ENCODE peak calls at places on chromosome 15, in five cellular contexts. One of them, this sample, is unnamed.

GRCh38 chr15:40347559-40348470 is 3.0 kb upstream of the PHGR1 start:
- DNase-seq in thyroid gland: no peak
- DNase-seq in cardiac muscle cell: no peak
- DNase-seq in keratinocyte: no peak
- DNase-seq in left ventricle myocardium inferior: no peak
- DNase-seq in this sample: no peak

GRCh38 chr15:96268421-96269204 is 61.9 kb upstream of the NR2F2 start:
- DNase-seq in thyroid gland: no peak
- DNase-seq in cardiac muscle cell: no peak
- DNase-seq in keratinocyte: no peak
- DNase-seq in left ventricle myocardium inferior: no peak
- DNase-seq in this sample: no peak

GRCh38 chr15:67820992-67821783 is 4.1 kb upstream of the SKOR1 start:
- DNase-seq in thyroid gland: peak
- DNase-seq in cardiac muscle cell: peak
- DNase-seq in keratinocyte: no peak
- DNase-seq in left ventricle myocardium inferior: peak
- DNase-seq in this sample: no peak

GRCh38 chr15:99961011-99961441 is 227.8 kb upstream of the LYSMD4 start:
- DNase-seq in thyroid gland: no peak
- DNase-seq in cardiac muscle cell: peak
- DNase-seq in keratinocyte: no peak
- DNase-seq in left ventricle myocardium inferior: no peak
- DNase-seq in this sample: no peak

GRCh38 chr15:55588070-55588817 is at the start of gene PYGO1:
- DNase-seq in thyroid gland: peak
- DNase-seq in cardiac muscle cell: peak
- DNase-seq in keratinocyte: no peak
- DNase-seq in left ventricle myocardium inferior: peak
- DNase-seq in this sample: peak

GRCh38 chr15:50358805-50359204 is 3.8 kb upstream of the GABPB1 start:
- DNase-seq in thyroid gland: peak
- DNase-seq in cardiac muscle cell: peak
- DNase-seq in keratinocyte: no peak
- DNase-seq in left ventricle myocardium inferior: no peak
- DNase-seq in this sample: no peak

GRCh38 chr15:60797444-60798040 is 318.6 kb upstream of the ICE2 start:
- DNase-seq in thyroid gland: peak
- DNase-seq in cardiac muscle cell: no peak
- DNase-seq in keratinocyte: no peak
- DNase-seq in left ventricle myocardium inferior: no peak
- DNase-seq in this sample: no peak

GRCh38 chr15:101307048-101307896 is 12.2 kb upstream of the SNRPA1 start:
- DNase-seq in thyroid gland: no peak
- DNase-seq in cardiac muscle cell: no peak
- DNase-seq in keratinocyte: no peak
- DNase-seq in left ventricle myocardium inferior: no peak
- DNase-seq in this sample: no peak

GRCh38 chr15:65416845-65417416 is 5.8 kb downstream of the IGDCC4 start:
- DNase-seq in thyroid gland: no peak
- DNase-seq in cardiac muscle cell: no peak
- DNase-seq in keratinocyte: no peak
- DNase-seq in left ventricle myocardium inferior: peak
- DNase-seq in this sample: peak

GRCh38 chr15:74906193-74906449 is 530 bp downstream of the FAM219B start:
- DNase-seq in thyroid gland: peak
- DNase-seq in cardiac muscle cell: peak
- DNase-seq in keratinocyte: no peak
- DNase-seq in left ventricle myocardium inferior: no peak
- DNase-seq in this sample: no peak

GRCh38 chr15:92244703-92245102 is 149.0 kb upstream of the ST8SIA2 start:
- DNase-seq in thyroid gland: no peak
- DNase-seq in cardiac muscle cell: no peak
- DNase-seq in keratinocyte: no peak
- DNase-seq in left ventricle myocardium inferior: no peak
- DNase-seq in this sample: no peak

GRCh38 chr15:39279331-39279730 is 301.5 kb upstream of the THBS1 start:
- DNase-seq in thyroid gland: no peak
- DNase-seq in cardiac muscle cell: no peak
- DNase-seq in keratinocyte: no peak
- DNase-seq in left ventricle myocardium inferior: no peak
- DNase-seq in this sample: no peak

GRCh38 chr15:63332367-63333078 is 49.1 kb downstream of the CA12 start:
- DNase-seq in thyroid gland: no peak
- DNase-seq in cardiac muscle cell: no peak
- DNase-seq in keratinocyte: peak
- DNase-seq in left ventricle myocardium inferior: no peak
- DNase-seq in this sample: no peak

GRCh38 chr15:71639531-71639930 is 170.8 kb upstream of the NR2E3 start:
- DNase-seq in thyroid gland: no peak
- DNase-seq in cardiac muscle cell: no peak
- DNase-seq in keratinocyte: no peak
- DNase-seq in left ventricle myocardium inferior: no peak
- DNase-seq in this sample: no peak

GRCh38 chr15:98920091-98920880 is 87.3 kb downstream of the PGPEP1L start:
- DNase-seq in thyroid gland: no peak
- DNase-seq in cardiac muscle cell: no peak
- DNase-seq in keratinocyte: no peak
- DNase-seq in left ventricle myocardium inferior: no peak
- DNase-seq in this sample: no peak

GRCh38 chr15:89116404-89116803 is 28.1 kb downstream of the ABHD2 start:
- DNase-seq in thyroid gland: no peak
- DNase-seq in cardiac muscle cell: peak
- DNase-seq in keratinocyte: no peak
- DNase-seq in left ventricle myocardium inferior: no peak
- DNase-seq in this sample: no peak

GRCh38 chr15:96171271-96171739 is 159.2 kb upstream of the NR2F2 start:
- DNase-seq in thyroid gland: no peak
- DNase-seq in cardiac muscle cell: peak
- DNase-seq in keratinocyte: no peak
- DNase-seq in left ventricle myocardium inferior: no peak
- DNase-seq in this sample: no peak

GRCh38 chr15:41309226-41309905 is 23.0 kb downstream of the OIP5 start:
- DNase-seq in thyroid gland: no peak
- DNase-seq in cardiac muscle cell: no peak
- DNase-seq in keratinocyte: no peak
- DNase-seq in left ventricle myocardium inferior: no peak
- DNase-seq in this sample: no peak

GRCh38 chr15:89495638-89496145 is 691 bp downstream of the RHCG start:
- DNase-seq in thyroid gland: no peak
- DNase-seq in cardiac muscle cell: no peak
- DNase-seq in keratinocyte: no peak
- DNase-seq in left ventricle myocardium inferior: no peak
- DNase-seq in this sample: no peak

GRCh38 chr15:92365816-92366215 is 27.9 kb upstream of the ST8SIA2 start:
- DNase-seq in thyroid gland: no peak
- DNase-seq in cardiac muscle cell: no peak
- DNase-seq in keratinocyte: no peak
- DNase-seq in left ventricle myocardium inferior: no peak
- DNase-seq in this sample: no peak

GRCh38 chr15:39247574-39247973 is 333.3 kb upstream of the THBS1 start:
- DNase-seq in thyroid gland: no peak
- DNase-seq in cardiac muscle cell: no peak
- DNase-seq in keratinocyte: no peak
- DNase-seq in left ventricle myocardium inferior: no peak
- DNase-seq in this sample: no peak

GRCh38 chr15:40441012-40441735 is 421 bp downstream of the BAHD1 start:
- DNase-seq in thyroid gland: no peak
- DNase-seq in cardiac muscle cell: peak
- DNase-seq in keratinocyte: no peak
- DNase-seq in left ventricle myocardium inferior: no peak
- DNase-seq in this sample: no peak

GRCh38 chr15:48411971-48412591 is 80.9 kb downstream of the DUT start:
- DNase-seq in thyroid gland: no peak
- DNase-seq in cardiac muscle cell: no peak
- DNase-seq in keratinocyte: no peak
- DNase-seq in left ventricle myocardium inferior: no peak
- DNase-seq in this sample: no peak

GRCh38 chr15:40511472-40512133 is 40.8 kb downstream of the CHST14 start:
- DNase-seq in thyroid gland: peak
- DNase-seq in cardiac muscle cell: peak
- DNase-seq in keratinocyte: no peak
- DNase-seq in left ventricle myocardium inferior: peak
- DNase-seq in this sample: no peak

GRCh38 chr15:67143646-67144045 is 78.2 kb downstream of the SMAD3 start:
- DNase-seq in thyroid gland: peak
- DNase-seq in cardiac muscle cell: no peak
- DNase-seq in keratinocyte: no peak
- DNase-seq in left ventricle myocardium inferior: no peak
- DNase-seq in this sample: no peak

GRCh38 chr15:87681054-87681453 is 575.5 kb downstream of the NTRK3 start:
- DNase-seq in thyroid gland: no peak
- DNase-seq in cardiac muscle cell: no peak
- DNase-seq in keratinocyte: no peak
- DNase-seq in left ventricle myocardium inferior: no peak
- DNase-seq in this sample: no peak

GRCh38 chr15:89101302-89102191 is 13.3 kb downstream of the ABHD2 start:
- DNase-seq in thyroid gland: peak
- DNase-seq in cardiac muscle cell: peak
- DNase-seq in keratinocyte: peak
- DNase-seq in left ventricle myocardium inferior: peak
- DNase-seq in this sample: no peak

GRCh38 chr15:57421540-57421939 is 45.2 kb downstream of the CGNL1 start:
- DNase-seq in thyroid gland: no peak
- DNase-seq in cardiac muscle cell: peak
- DNase-seq in keratinocyte: no peak
- DNase-seq in left ventricle myocardium inferior: no peak
- DNase-seq in this sample: no peak

GRCh38 chr15:78873796-78874761 is 1.4 kb downstream of the MORF4L1 start:
- DNase-seq in thyroid gland: peak
- DNase-seq in cardiac muscle cell: no peak
- DNase-seq in keratinocyte: no peak
- DNase-seq in left ventricle myocardium inferior: no peak
- DNase-seq in this sample: no peak

GRCh38 chr15:38857814-38858213 is 293.2 kb upstream of the RASGRP1 start:
- DNase-seq in thyroid gland: no peak
- DNase-seq in cardiac muscle cell: no peak
- DNase-seq in keratinocyte: no peak
- DNase-seq in left ventricle myocardium inferior: no peak
- DNase-seq in this sample: no peak

GRCh38 chr15:60973637-60974415 is 255.3 kb downstream of the RORA start:
- DNase-seq in thyroid gland: no peak
- DNase-seq in cardiac muscle cell: peak
- DNase-seq in keratinocyte: no peak
- DNase-seq in left ventricle myocardium inferior: no peak
- DNase-seq in this sample: no peak

GRCh38 chr15:90932660-90932991 is 277 bp upstream of the HDDC3 start:
- DNase-seq in thyroid gland: no peak
- DNase-seq in cardiac muscle cell: no peak
- DNase-seq in keratinocyte: no peak
- DNase-seq in left ventricle myocardium inferior: no peak
- DNase-seq in this sample: no peak
- TF ChIP-seq CTCF in thyroid gland: no peak
- TF ChIP-seq CTCF in cardiac muscle cell: no peak
- TF ChIP-seq CTCF in keratinocyte: no peak
- TF ChIP-seq CTCF in left ventricle myocardium inferior: no peak
- TF ChIP-seq CTCF in this sample: no peak

GRCh38 chr15:45635763-45636292 is 999 bp downstream of the SQOR start:
- DNase-seq in thyroid gland: no peak
- DNase-seq in cardiac muscle cell: no peak
- DNase-seq in keratinocyte: no peak
- DNase-seq in left ventricle myocardium inferior: no peak
- DNase-seq in this sample: no peak
- TF ChIP-seq CTCF in thyroid gland: no peak
- TF ChIP-seq CTCF in cardiac muscle cell: no peak
- TF ChIP-seq CTCF in keratinocyte: no peak
- TF ChIP-seq CTCF in left ventricle myocardium inferior: no peak
- TF ChIP-seq CTCF in this sample: no peak

GRCh38 chr15:80475572-80475971 is 71.4 kb downstream of the ARNT2 start:
- DNase-seq in thyroid gland: no peak
- DNase-seq in cardiac muscle cell: no peak
- DNase-seq in keratinocyte: no peak
- DNase-seq in left ventricle myocardium inferior: no peak
- DNase-seq in this sample: no peak
- TF ChIP-seq CTCF in thyroid gland: no peak
- TF ChIP-seq CTCF in cardiac muscle cell: peak
- TF ChIP-seq CTCF in keratinocyte: peak
- TF ChIP-seq CTCF in left ventricle myocardium inferior: no peak
- TF ChIP-seq CTCF in this sample: no peak

DNA sequence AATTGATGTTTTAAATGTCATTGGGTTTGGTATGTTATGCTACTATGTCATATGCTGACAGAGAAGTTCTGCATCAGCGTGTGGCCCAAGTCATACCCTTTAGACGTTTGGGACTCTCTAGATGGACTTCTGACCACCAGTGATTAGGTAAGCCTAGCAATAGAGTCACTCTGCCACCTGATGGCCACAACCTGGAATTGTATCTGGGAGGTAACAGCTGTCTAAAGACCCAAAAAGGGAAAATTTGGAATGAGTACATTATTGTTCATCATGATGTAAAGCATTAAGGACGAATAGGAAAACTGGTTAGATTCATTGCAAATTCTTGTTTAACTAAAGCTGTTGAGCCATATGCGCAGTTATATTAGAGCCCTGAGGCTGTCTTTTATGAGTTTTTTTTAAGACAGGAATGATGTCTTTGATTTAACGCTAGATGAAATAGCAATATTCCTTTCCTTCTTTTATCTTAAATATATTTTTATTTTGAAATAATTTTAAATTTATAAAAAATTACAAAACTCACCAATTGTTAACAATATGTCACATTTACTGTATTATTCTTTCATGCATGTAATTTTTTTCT is 63.6 kb downstream of the FAM81A start:
- DNase-seq in thyroid gland: no peak
- DNase-seq in cardiac muscle cell: peak
- DNase-seq in keratinocyte: peak
- DNase-seq in left ventricle myocardium inferior: no peak
- DNase-seq in this sample: no peak
- TF ChIP-seq CTCF in thyroid gland: peak
- TF ChIP-seq CTCF in cardiac muscle cell: peak
- TF ChIP-seq CTCF in keratinocyte: peak
- TF ChIP-seq CTCF in left ventricle myocardium inferior: peak
- TF ChIP-seq CTCF in this sample: peak